ENCODE peak calls at places on chromosomes 2 and 18, in seven cellular contexts. H, R, C, N, J, T and K are unnamed samples.

GRCh38 chr2:100941646-100942240 is 60.3 kb upstream of the RPL31 start:
- DNase-seq in C (no peak), N (no peak), H (no peak), J (no peak), R (no peak), T (no peak), K (no peak)

GRCh38 chr2:96512341-96512740 is 7.2 kb upstream of the NEURL3 start:
- DNase-seq in H (no peak), T (no peak), J (no peak), R (no peak), N (no peak), C (no peak), K (no peak)

GRCh38 chr18:23106575-23106974 is 28.7 kb upstream of the CABLES1 start:
- DNase-seq in H (peak; percentile 94), C (no peak), J (no peak), N (peak; percentile 30), R (peak; percentile 41), T (no peak), K (peak; percentile 65)

GRCh38 chr2:56812432-56812831 is 628.6 kb downstream of the CCDC85A start:
- DNase-seq in T (no peak), H (no peak), N (no peak), C (no peak), R (no peak), J (no peak), K (no peak)

GRCh38 chr18:80109676-80110078 is 615 bp downstream of the ADNP2 start:
- DNase-seq in J (no peak), R (peak; percentile 22), T (no peak), H (no peak), N (peak; percentile 48), C (peak; percentile 37), K (peak; percentile 36)

GRCh38 chr2:52113338-52113737 is 1081.4 kb upstream of the NRXN1 start:
- DNase-seq in N (no peak), C (no peak), T (no peak), H (no peak), R (no peak), J (no peak), K (no peak)

GRCh38 chr2:240451791-240452470 is 16.5 kb downstream of the GPC1 start:
- DNase-seq in J (no peak), C (peak; percentile 16), T (no peak), N (no peak), H (no peak), R (no peak), K (no peak)

GRCh38 chr2:103293266-103293583 is 531.4 kb downstream of the TMEM182 start:
- DNase-seq in T (no peak), N (no peak), H (no peak), C (no peak), R (no peak), J (no peak), K (no peak)

GRCh38 chr18:37445368-37445767 is 120.2 kb downstream of the CELF4 start:
- DNase-seq in J (no peak), C (no peak), R (no peak), T (no peak), H (no peak), N (no peak), K (no peak)

GRCh38 chr2:134657650-134658250 is 61.0 kb downstream of the TMEM163 start:
- DNase-seq in J (no peak), R (peak; percentile 14), T (no peak), N (peak; percentile 29), C (no peak), H (no peak), K (peak; percentile 25)